ENCODE peak calls at places on chromosomes 4 and X, in seven cellular contexts. S is left ventricle myocardium inferior, U is endothelial cell of umbilical vein, K is body of pancreas, H is suprapubic skin, Q is hepatocyte, O is endodermal cell. A is an unnamed sample.
A peak's percentile ranks its signal among the peaks of the same experiment; 100 is the strongest.

GRCh38 chr4:75820676-75821075 is 81.6 kb downstream of the PPEF2 start:
- DNase-seq in H (no peak), S (no peak), Q (no peak), K (no peak), O (no peak), U (no peak), A (no peak)

GRCh38 chr4:61385302-61385701 is 185.2 kb downstream of the ADGRL3 start:
- DNase-seq in O (peak; percentile 57), Q (no peak), U (no peak), H (no peak), K (no peak), S (no peak), A (no peak)

GRCh38 chr4:184099033-184099432 is 118.6 kb downstream of the ENPP6 start:
- DNase-seq in S (no peak), K (no peak), H (no peak), U (no peak), O (no peak), Q (no peak), A (no peak)

GRCh38 chr4:111689214-111689613 is 456.0 kb upstream of the FAM241A start:
- DNase-seq in U (no peak), S (no peak), O (no peak), H (peak; percentile 57), Q (peak; percentile 63), K (peak; percentile 26), A (peak; percentile 24)

GRCh38 chr4:149264093-149264733 is 551.4 kb downstream of the IQCM start:
- DNase-seq in S (no peak), Q (peak; percentile 55), O (peak; percentile 75), U (peak; percentile 55), H (no peak), K (no peak), A (peak; percentile 40)

GRCh38 chrX:77446029-77446585 is 1.1 kb upstream of the FGF16 start:
- DNase-seq in K (peak; percentile 33), U (peak; percentile 86), O (peak; percentile 83), S (peak; percentile 14), Q (peak; percentile 13), H (peak; percentile 63), A (peak; percentile 53)

GRCh38 chr4:86117781-86118302 is 242.0 kb downstream of the MAPK10 start:
- DNase-seq in S (no peak), K (no peak), Q (peak; percentile 7), H (no peak), O (no peak), U (no peak), A (no peak)

GRCh38 chrX:150837845-150838244 is 60.6 kb downstream of the CD99L2 start:
- DNase-seq in H (no peak), S (no peak), U (no peak), K (no peak), O (no peak), Q (no peak), A (no peak)

GRCh38 chr4:99207069-99207743 is 11.8 kb downstream of the ADH6 start:
- DNase-seq in O (no peak), K (no peak), S (no peak), H (no peak), Q (no peak), U (no peak), A (no peak)

GRCh38 chrX:44422631-44423030 is 79.2 kb upstream of the EFHC2 start:
- DNase-seq in Q (no peak), H (no peak), U (no peak), S (no peak), O (no peak), K (no peak), A (no peak)

GRCh38 chrX:24231169-24231568 is 81.6 kb downstream of the ZFX start:
- DNase-seq in Q (peak; percentile 76), O (no peak), S (no peak), K (peak; percentile 26), H (no peak), U (peak; percentile 53), A (no peak)

GRCh38 chr4:82357640-82358039 is 16.2 kb downstream of the HNRNPD start:
- DNase-seq in K (no peak), Q (no peak), S (no peak), H (no peak), U (no peak), O (no peak), A (no peak)

GRCh38 chrX:39996561-39996960 is 101.2 kb downstream of the BCOR start:
- DNase-seq in H (no peak), S (no peak), K (no peak), O (no peak), U (no peak), Q (no peak), A (no peak)

GRCh38 chr4:56701156-56701471 is 20.0 kb upstream of the HOPX start:
- DNase-seq in S (no peak), H (no peak), Q (no peak), U (no peak), K (no peak), O (no peak), A (no peak)

GRCh38 chr4:118369231-118369630 is 16.4 kb upstream of the PRSS12 start:
- DNase-seq in H (no peak), K (no peak), S (no peak), U (no peak), O (no peak), Q (no peak), A (no peak)

GRCh38 chr4:4333265-4333706 is 43.2 kb downstream of the ZBTB49 start:
- DNase-seq in O (no peak), S (peak; percentile 55), Q (peak; percentile 33), K (no peak), H (no peak), U (no peak), A (no peak)

GRCh38 chr4:24559032-24559821 is 25.1 kb downstream of the DHX15 start:
- DNase-seq in Q (no peak), K (no peak), O (no peak), U (no peak), H (no peak), S (no peak), A (no peak)

GRCh38 chr4:13261486-13262257 is 222.5 kb downstream of the RAB28 start:
- DNase-seq in Q (no peak), U (no peak), O (no peak), H (no peak), S (no peak), K (no peak), A (no peak)

GRCh38 chrX:48903290-48903689 is 5.6 kb downstream of the PQBP1 start:
- DNase-seq in K (no peak), H (no peak), Q (no peak), U (no peak), O (no peak), S (no peak), A (no peak)

GRCh38 chrX:48902135-48902534 is 4.4 kb downstream of the PQBP1 start:
- DNase-seq in S (no peak), H (no peak), U (no peak), K (no peak), Q (no peak), O (no peak), A (no peak)

GRCh38 chrX:48901069-48901468 is 3.3 kb downstream of the PQBP1 start:
- DNase-seq in U (no peak), H (no peak), K (no peak), O (no peak), S (no peak), Q (no peak), A (no peak)

GRCh38 chrX:48904180-48904579 is 6.5 kb downstream of the PQBP1 start:
- DNase-seq in Q (no peak), U (no peak), O (no peak), S (no peak), K (no peak), H (no peak), A (no peak)

DNA sequence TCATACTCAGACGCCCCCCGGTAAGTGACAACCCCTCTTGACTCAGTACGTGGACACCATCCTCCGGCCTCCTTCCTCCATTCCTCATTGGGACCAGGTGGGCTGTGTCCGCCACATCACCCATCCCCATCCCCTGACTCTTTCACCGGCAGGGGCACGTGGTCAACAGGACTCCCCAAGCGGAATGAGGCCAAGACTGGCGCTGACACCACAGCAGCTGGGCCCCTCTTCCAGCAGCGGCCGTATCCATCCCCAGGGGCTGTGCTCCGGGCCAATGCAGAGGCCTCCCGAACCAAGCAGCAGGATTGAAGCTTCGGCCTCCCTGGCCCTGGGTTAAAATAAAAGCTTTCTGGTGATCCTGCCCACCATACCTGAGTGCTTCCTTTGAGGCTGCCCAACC is 5.0 kb downstream of the PQBP1 start:
- DNase-seq in U (no peak), O (no peak), Q (no peak), H (no peak), K (no peak), S (no peak), A (no peak)
- H3K36me3 ChIP-seq in U (peaks cover 10% of the 10 kb centered on the region), O (peaks cover 18% of the 10 kb centered on the region), Q (no peaks in the 10 kb centered on the region), H (peaks cover 40% of the 10 kb centered on the region), K (peaks cover 5% of the 10 kb centered on the region), S (peaks cover 34% of the 10 kb centered on the region), A (no peaks in the 10 kb centered on the region)

GRCh38 chrX:155262970-155263754 is 1.1 kb downstream of the RAB39B start:
- DNase-seq in K (no peak), S (no peak), Q (no peak), H (no peak), O (no peak), U (no peak), A (no peak)

GRCh38 chrX:155266446-155266845 is 2.2 kb upstream of the RAB39B start:
- DNase-seq in O (no peak), S (no peak), K (no peak), Q (no peak), H (no peak), U (no peak), A (no peak)

GRCh38 chrX:155259752-155260151 is 4.5 kb downstream of the RAB39B start:
- DNase-seq in S (no peak), O (no peak), Q (no peak), H (no peak), K (no peak), U (no peak), A (no peak)

GRCh38 chrX:155263854-155264628 is at the start of gene RAB39B:
- DNase-seq in S (peak; percentile 39), K (peak; percentile 56), H (no peak), U (peak; percentile 9), Q (peak; percentile 61), O (peak; percentile 85), A (peak; percentile 45)
- TF ChIP-seq CTCF in S (no peak), K (no peak), H (no peak), U (no peak), Q (peak; percentile 14), O (peak; percentile 24), A (no peak)

DNA sequence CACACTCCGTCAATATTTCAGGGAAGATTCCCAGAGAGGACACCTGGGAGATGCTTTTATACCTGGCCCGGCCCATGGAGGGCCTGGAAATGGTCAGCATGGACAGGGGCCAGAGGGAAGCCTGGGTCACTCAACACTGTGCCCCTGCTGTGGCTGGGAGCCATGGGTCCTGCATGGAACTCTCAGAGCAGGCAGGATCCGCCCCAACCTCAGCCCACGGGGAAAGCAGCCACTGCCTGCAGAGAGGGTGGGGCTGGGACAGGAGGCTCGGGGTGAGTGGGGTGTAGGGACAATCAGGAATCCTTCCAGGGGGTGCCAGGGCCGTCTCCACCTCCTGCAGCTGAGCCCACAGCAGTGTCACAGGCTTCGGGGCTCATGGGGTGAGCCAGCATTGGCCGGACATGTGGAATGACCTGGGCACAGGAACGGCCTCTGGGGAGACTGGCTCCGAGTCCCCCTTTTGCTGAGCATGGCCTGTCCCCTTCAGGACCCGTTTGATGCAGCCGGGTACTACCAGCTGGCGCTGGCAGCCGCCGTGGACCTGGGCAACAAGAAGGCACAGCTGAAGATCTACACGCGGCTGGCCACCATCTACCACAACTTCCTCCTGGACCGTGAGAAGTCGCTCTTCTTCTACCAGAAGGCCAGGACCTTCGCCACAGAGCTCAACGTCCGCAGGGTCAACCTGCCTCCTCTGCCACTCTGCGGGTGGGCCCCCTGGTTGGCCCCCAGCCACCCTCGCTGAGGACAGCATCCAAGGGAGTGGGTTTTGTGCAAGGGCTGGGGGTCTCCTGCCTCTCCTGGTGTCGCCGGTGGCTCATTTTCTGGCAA is 29.1 kb upstream of the HTRA3 start:
- DNase-seq in O (no peak), U (no peak), Q (no peak), S (no peak), K (no peak), H (no peak), A (no peak)
- H3K36me3 ChIP-seq in O (no peaks in the 10 kb centered on the region), U (peaks cover 70% of the 10 kb centered on the region), Q (no peaks in the 10 kb centered on the region), S (peaks cover 23% of the 10 kb centered on the region), K (peaks cover 18% of the 10 kb centered on the region), H (peaks cover 14% of the 10 kb centered on the region), A (no peaks in the 10 kb centered on the region)

GRCh38 chrX:107272431-107272921 is 66.1 kb downstream of the DNAAF6 start:
- DNase-seq in O (peak; percentile 88), U (no peak), K (peak; percentile 12), Q (peak; percentile 14), S (no peak), H (no peak), A (peak; percentile 18)
- TF ChIP-seq CTCF in O (peak; percentile 70), U (no peak), K (peak; percentile 28), Q (peak; percentile 17), S (no peak), H (no peak), A (no peak)

A was measured in thyroid gland.